ENCODE peak calls at places on chromosomes 11 and 22, in eight cellular contexts. One of them, this sample, is unnamed.

GRCh38 chr22:49586873-49587272 is 240.8 kb downstream of the BRD1 start:
- DNase-seq in Karpas-422: no peak
- DNase-seq in H9: no peak
- DNase-seq in PC-3: no peak
- DNase-seq in hepatocyte: no peak
- DNase-seq in HepG2: no peak
- DNase-seq in GM23338: no peak
- DNase-seq in SK-N-SH: no peak
- DNase-seq in this sample: no peak

GRCh38 chr22:44391026-44391425 is 78.3 kb upstream of the SHISAL1 start:
- DNase-seq in hepatocyte: no peak
- DNase-seq in PC-3: no peak
- DNase-seq in HepG2: no peak
- DNase-seq in Karpas-422: no peak
- DNase-seq in GM23338: no peak
- DNase-seq in SK-N-SH: peak; percentile 54
- DNase-seq in H9: peak; percentile 22
- DNase-seq in this sample: no peak

GRCh38 chr11:60634151-60634550 is 65.3 kb upstream of the MS4A8 start:
- DNase-seq in HepG2: no peak
- DNase-seq in GM23338: peak; percentile 74
- DNase-seq in H9: peak; percentile 66
- DNase-seq in Karpas-422: peak; percentile 81
- DNase-seq in hepatocyte: no peak
- DNase-seq in PC-3: peak; percentile 32
- DNase-seq in SK-N-SH: no peak
- DNase-seq in this sample: no peak

GRCh38 chr11:124759268-124760204 is 2.6 kb downstream of the ESAM start:
- DNase-seq in Karpas-422: no peak
- DNase-seq in H9: peak; percentile 49
- DNase-seq in GM23338: peak; percentile 59
- DNase-seq in hepatocyte: no peak
- DNase-seq in HepG2: no peak
- DNase-seq in SK-N-SH: peak; percentile 27
- DNase-seq in PC-3: no peak
- DNase-seq in this sample: no peak

GRCh38 chr11:66845876-66846212 is 2.6 kb downstream of the RCE1 start:
- DNase-seq in HepG2: no peak
- DNase-seq in H9: no peak
- DNase-seq in PC-3: no peak
- DNase-seq in GM23338: no peak
- DNase-seq in Karpas-422: no peak
- DNase-seq in SK-N-SH: peak; percentile 11
- DNase-seq in hepatocyte: no peak
- DNase-seq in this sample: no peak

GRCh38 chr11:9089636-9090035 is 1.8 kb downstream of the SCUBE2 start:
- DNase-seq in Karpas-422: no peak
- DNase-seq in HepG2: no peak
- DNase-seq in H9: no peak
- DNase-seq in PC-3: no peak
- DNase-seq in GM23338: no peak
- DNase-seq in hepatocyte: no peak
- DNase-seq in SK-N-SH: peak; percentile 59
- DNase-seq in this sample: no peak

GRCh38 chr22:47187558-47187957 is 425.1 kb downstream of the TBC1D22A start:
- DNase-seq in hepatocyte: no peak
- DNase-seq in GM23338: no peak
- DNase-seq in Karpas-422: no peak
- DNase-seq in SK-N-SH: no peak
- DNase-seq in HepG2: no peak
- DNase-seq in PC-3: no peak
- DNase-seq in H9: no peak
- DNase-seq in this sample: no peak

GRCh38 chr11:60785136-60785535 is at the start of gene MS4A10:
- DNase-seq in Karpas-422: no peak
- DNase-seq in PC-3: no peak
- DNase-seq in hepatocyte: peak; percentile 26
- DNase-seq in SK-N-SH: no peak
- DNase-seq in GM23338: no peak
- DNase-seq in HepG2: no peak
- DNase-seq in H9: no peak
- DNase-seq in this sample: no peak

GRCh38 chr11:88016392-88017020 is 158.7 kb downstream of the RAB38 start:
- DNase-seq in HepG2: peak; percentile 78
- DNase-seq in PC-3: peak; percentile 96
- DNase-seq in GM23338: peak; percentile 89
- DNase-seq in H9: peak; percentile 56
- DNase-seq in Karpas-422: peak; percentile 96
- DNase-seq in SK-N-SH: peak; percentile 28
- DNase-seq in hepatocyte: peak; percentile 92
- DNase-seq in this sample: peak; percentile 66

GRCh38 chr11:83549984-83550667 is 264.0 kb upstream of the CCDC90B start:
- DNase-seq in Karpas-422: no peak
- DNase-seq in hepatocyte: no peak
- DNase-seq in GM23338: no peak
- DNase-seq in H9: no peak
- DNase-seq in SK-N-SH: peak; percentile 16
- DNase-seq in PC-3: no peak
- DNase-seq in HepG2: no peak
- DNase-seq in this sample: no peak

GRCh38 chr22:29105468-29105867 is 32.6 kb downstream of the KREMEN1 start:
- DNase-seq in PC-3: no peak
- DNase-seq in Karpas-422: no peak
- DNase-seq in H9: no peak
- DNase-seq in GM23338: no peak
- DNase-seq in hepatocyte: no peak
- DNase-seq in SK-N-SH: no peak
- DNase-seq in HepG2: no peak
- DNase-seq in this sample: no peak

GRCh38 chr11:31844351-31844750 is 33.2 kb upstream of the PAX6 start:
- DNase-seq in PC-3: no peak
- DNase-seq in Karpas-422: no peak
- DNase-seq in HepG2: no peak
- DNase-seq in H9: no peak
- DNase-seq in SK-N-SH: no peak
- DNase-seq in GM23338: no peak
- DNase-seq in hepatocyte: no peak
- DNase-seq in this sample: no peak

GRCh38 chr11:43923327-43924111 is 18.9 kb upstream of the C11orf96 start:
- DNase-seq in GM23338: no peak
- DNase-seq in H9: no peak
- DNase-seq in Karpas-422: no peak
- DNase-seq in HepG2: no peak
- DNase-seq in SK-N-SH: peak; percentile 56
- DNase-seq in PC-3: peak; percentile 40
- DNase-seq in hepatocyte: peak; percentile 57
- DNase-seq in this sample: no peak

GRCh38 chr22:46801331-46801811 is 38.9 kb downstream of the TBC1D22A start:
- DNase-seq in Karpas-422: no peak
- DNase-seq in hepatocyte: peak; percentile 33
- DNase-seq in GM23338: no peak
- DNase-seq in HepG2: peak; percentile 83
- DNase-seq in SK-N-SH: no peak
- DNase-seq in PC-3: no peak
- DNase-seq in H9: no peak
- DNase-seq in this sample: no peak

GRCh38 chr22:29309332-29310064 is 3.0 kb downstream of the GAS2L1 start:
- DNase-seq in SK-N-SH: peak; percentile 66
- DNase-seq in H9: no peak
- DNase-seq in Karpas-422: no peak
- DNase-seq in PC-3: peak; percentile 25
- DNase-seq in HepG2: no peak
- DNase-seq in GM23338: no peak
- DNase-seq in hepatocyte: no peak
- DNase-seq in this sample: no peak

GRCh38 chr11:44760917-44761545 is 34.3 kb downstream of the TSPAN18 start:
- DNase-seq in PC-3: peak; percentile 60
- DNase-seq in H9: peak; percentile 79
- DNase-seq in SK-N-SH: peak; percentile 54
- DNase-seq in GM23338: peak; percentile 81
- DNase-seq in hepatocyte: peak; percentile 78
- DNase-seq in Karpas-422: peak; percentile 53
- DNase-seq in HepG2: no peak
- DNase-seq in this sample: peak; percentile 66

GRCh38 chr11:68932933-68933577 is 29.4 kb downstream of the IGHMBP2 start:
- DNase-seq in Karpas-422: no peak
- DNase-seq in H9: no peak
- DNase-seq in HepG2: no peak
- DNase-seq in hepatocyte: no peak
- DNase-seq in PC-3: no peak
- DNase-seq in GM23338: no peak
- DNase-seq in SK-N-SH: no peak
- DNase-seq in this sample: no peak

GRCh38 chr11:86115542-86116385 is 46.9 kb upstream of the PICALM start:
- DNase-seq in H9: no peak
- DNase-seq in Karpas-422: no peak
- DNase-seq in PC-3: peak; percentile 22
- DNase-seq in hepatocyte: no peak
- DNase-seq in SK-N-SH: no peak
- DNase-seq in HepG2: no peak
- DNase-seq in GM23338: no peak
- DNase-seq in this sample: peak; percentile 81
- H2AFZ ChIP-seq in H9: no peak overlapping the region
- H2AFZ ChIP-seq in Karpas-422: peak overlapping the region; percentile 37
- H2AFZ ChIP-seq in PC-3: peak overlapping the region; percentile 79
- H2AFZ ChIP-seq in hepatocyte: no peak overlapping the region
- H2AFZ ChIP-seq in SK-N-SH: no peak overlapping the region
- H2AFZ ChIP-seq in HepG2: no peak overlapping the region
- H2AFZ ChIP-seq in GM23338: peak overlapping the region; percentile 56
- H2AFZ ChIP-seq in this sample: peak overlapping the region; percentile 87

DNA sequence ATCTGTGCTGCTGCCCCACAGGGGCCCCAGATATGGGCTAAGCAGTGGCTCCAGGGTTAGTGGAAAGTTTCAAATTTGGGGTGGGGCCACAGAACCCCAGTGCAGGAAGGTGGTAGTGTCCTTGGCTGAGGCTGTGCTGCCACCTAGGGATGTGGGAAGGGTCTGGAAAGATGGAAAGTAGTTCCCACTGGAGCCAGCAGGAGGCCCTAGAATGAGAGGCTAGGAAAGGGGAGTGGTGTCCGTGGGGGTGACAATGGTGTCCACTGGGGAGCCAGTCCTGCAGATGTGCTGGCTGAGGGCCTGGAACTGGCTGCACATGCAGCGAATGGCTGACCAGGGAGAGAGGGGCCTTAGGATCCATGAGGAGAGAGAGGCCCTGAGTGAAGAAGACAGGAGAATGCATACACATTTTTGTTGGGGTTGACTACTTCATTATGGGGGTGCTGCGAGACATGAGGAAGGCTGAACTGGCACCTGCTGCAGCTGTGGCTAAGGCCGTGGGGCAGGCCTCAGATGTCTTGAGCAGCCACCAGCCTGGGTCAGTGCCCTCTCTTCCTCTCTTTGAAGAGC is 21.1 kb downstream of the RFPL3 start:
- DNase-seq in PC-3: peak; percentile 58
- DNase-seq in HepG2: peak; percentile 51
- DNase-seq in SK-N-SH: peak; percentile 80
- DNase-seq in Karpas-422: peak; percentile 71
- DNase-seq in hepatocyte: peak; percentile 38
- DNase-seq in GM23338: peak; percentile 93
- DNase-seq in H9: peak; percentile 81
- DNase-seq in this sample: peak; percentile 31
- H2AFZ ChIP-seq in PC-3: no peak overlapping the region
- H2AFZ ChIP-seq in HepG2: no peak overlapping the region
- H2AFZ ChIP-seq in SK-N-SH: no peak overlapping the region
- H2AFZ ChIP-seq in Karpas-422: no peak overlapping the region
- H2AFZ ChIP-seq in hepatocyte: no peak overlapping the region
- H2AFZ ChIP-seq in GM23338: peak overlapping the region; percentile 38
- H2AFZ ChIP-seq in H9: no peak overlapping the region
- H2AFZ ChIP-seq in this sample: no peak overlapping the region

DNA sequence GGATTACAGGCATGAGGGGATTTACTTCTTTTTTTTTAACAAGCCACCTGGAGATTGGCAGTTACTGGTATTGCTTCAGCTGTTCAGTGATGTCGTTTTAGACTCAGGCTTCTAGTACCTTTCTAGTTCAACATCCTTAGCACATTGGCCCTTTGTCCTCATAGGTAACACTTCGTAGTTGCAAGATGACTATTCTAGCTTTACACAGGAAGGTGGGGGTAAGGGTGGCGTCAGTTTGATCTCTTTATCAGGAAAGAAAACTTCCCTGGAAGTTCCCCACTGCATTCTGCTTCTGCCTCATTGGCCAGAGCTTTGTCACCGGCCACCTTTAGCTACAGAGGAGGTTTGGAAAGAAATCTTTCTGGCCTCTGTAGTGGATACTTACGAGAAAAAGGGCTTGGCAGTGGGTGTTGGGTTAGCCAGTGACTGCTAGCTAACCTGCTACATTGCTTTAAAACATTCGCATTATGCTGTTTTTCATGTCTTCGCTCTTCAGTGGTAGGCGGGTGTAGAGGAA is 40.7 kb downstream of the SFI1 start:
- DNase-seq in HepG2: no peak
- DNase-seq in Karpas-422: no peak
- DNase-seq in hepatocyte: peak; percentile 16
- DNase-seq in PC-3: no peak
- DNase-seq in H9: no peak
- DNase-seq in SK-N-SH: no peak
- DNase-seq in GM23338: no peak
- DNase-seq in this sample: no peak
- H2AFZ ChIP-seq in HepG2: no peak overlapping the region
- H2AFZ ChIP-seq in Karpas-422: no peak overlapping the region
- H2AFZ ChIP-seq in hepatocyte: no peak overlapping the region
- H2AFZ ChIP-seq in PC-3: no peak overlapping the region
- H2AFZ ChIP-seq in H9: no peak overlapping the region
- H2AFZ ChIP-seq in SK-N-SH: no peak overlapping the region
- H2AFZ ChIP-seq in GM23338: no peak overlapping the region
- H2AFZ ChIP-seq in this sample: no peak overlapping the region

DNA sequence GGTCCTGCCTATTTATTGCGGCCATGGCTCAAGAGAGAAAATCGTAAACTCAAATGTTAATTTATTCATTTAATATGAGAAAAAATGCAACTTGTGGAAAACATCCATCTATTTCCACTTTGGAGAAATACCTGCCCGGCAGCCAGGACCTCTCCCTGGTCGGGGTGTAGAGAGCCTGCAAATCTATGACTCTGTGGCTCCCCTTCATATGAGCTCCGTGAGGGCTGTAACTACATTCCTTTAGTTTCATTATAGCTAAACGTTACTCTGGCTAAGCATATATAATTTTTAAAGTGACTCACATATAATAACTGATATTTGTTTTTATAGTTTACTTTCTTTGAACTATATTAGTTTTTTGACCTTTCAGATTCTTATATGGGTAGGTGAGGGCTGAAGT is 857.8 kb upstream of the FAT3 start:
- DNase-seq in PC-3: peak; percentile 19
- DNase-seq in Karpas-422: no peak
- DNase-seq in SK-N-SH: no peak
- DNase-seq in H9: no peak
- DNase-seq in hepatocyte: no peak
- DNase-seq in GM23338: no peak
- DNase-seq in HepG2: no peak
- DNase-seq in this sample: no peak
- H2AFZ ChIP-seq in PC-3: peak overlapping the region; percentile 66
- H2AFZ ChIP-seq in Karpas-422: no peak overlapping the region
- H2AFZ ChIP-seq in SK-N-SH: no peak overlapping the region
- H2AFZ ChIP-seq in H9: no peak overlapping the region
- H2AFZ ChIP-seq in hepatocyte: no peak overlapping the region
- H2AFZ ChIP-seq in GM23338: no peak overlapping the region
- H2AFZ ChIP-seq in HepG2: no peak overlapping the region
- H2AFZ ChIP-seq in this sample: no peak overlapping the region

This sample was measured in mammary epithelial cell.